ENCODE peak calls at places on chromosomes 4 and X, in ten cellular contexts. F, H, J, Z, P, B, U, O, N and Y are unnamed samples.

GRCh38 chr4:19945979-19946380 is 305.7 kb upstream of the SLIT2 start:
- DNase-seq in U (peak), F (peak), B (no peak), Z (no peak), O (no peak), J (peak), P (no peak), H (peak), N (no peak), Y (no peak)

GRCh38 chr4:134365852-134366251 is 164.3 kb upstream of the PABPC4L start:
- DNase-seq in U (no peak), Z (no peak), F (peak), H (peak), P (no peak), O (no peak), J (peak), B (no peak), N (no peak), Y (no peak)

GRCh38 chr4:127503111-127503510 is 129.6 kb upstream of the INTU start:
- DNase-seq in H (no peak), F (peak), U (no peak), Z (no peak), N (no peak), P (no peak), O (no peak), B (no peak), J (peak), Y (no peak)

GRCh38 chrX:153938226-153938786 is 3.5 kb upstream of the NAA10 start:
- DNase-seq in P (no peak), U (no peak), B (no peak), H (no peak), F (no peak), O (no peak), J (no peak), N (no peak), Z (no peak), Y (no peak)

GRCh38 chr4:40976343-40976742 is 226.6 kb downstream of the NSUN7 start:
- DNase-seq in O (peak), F (peak), P (no peak), B (peak), Z (no peak), H (peak), N (no peak), U (peak), J (peak), Y (no peak)

GRCh38 chr4:176259330-176260090 is 9.5 kb downstream of the ASB5 start:
- DNase-seq in J (no peak), Z (no peak), B (no peak), U (peak), H (peak), F (peak), O (no peak), P (no peak), N (no peak), Y (no peak)

GRCh38 chrX:108257556-108257955 is 166.0 kb downstream of the ATG4A start:
- DNase-seq in J (no peak), O (no peak), F (no peak), U (no peak), H (peak), Z (no peak), N (no peak), P (no peak), B (no peak), Y (no peak)

GRCh38 chrX:8272846-8273245 is 101.8 kb upstream of the VCX2 start:
- DNase-seq in Z (no peak), U (no peak), O (no peak), N (no peak), P (no peak), F (no peak), H (no peak), B (no peak), J (no peak), Y (no peak)

GRCh38 chrX:108696690-108697089 is 39.7 kb downstream of the IRS4 start:
- DNase-seq in U (no peak), B (no peak), O (no peak), Z (no peak), J (no peak), N (no peak), H (no peak), F (no peak), P (no peak), Y (no peak)

GRCh38 chr4:183905593-183906485 is 732 bp downstream of the STOX2 start:
- DNase-seq in Z (peak), P (no peak), U (peak), H (peak), N (no peak), O (peak), J (peak), B (peak), F (peak), Y (peak)

GRCh38 chr4:66574145-66574978 is 904.1 kb upstream of the EPHA5 start:
- DNase-seq in J (peak), U (no peak), N (no peak), Z (no peak), B (no peak), F (peak), H (peak), P (no peak), O (no peak), Y (no peak)

GRCh38 chr4:65296246-65296645 is 374.0 kb downstream of the EPHA5 start:
- DNase-seq in O (no peak), N (no peak), H (no peak), U (no peak), B (no peak), Z (no peak), P (no peak), F (no peak), J (no peak), Y (no peak)